ENCODE peak calls at places on chromosome 18, in nine cellular contexts. D, V, E, C, Z, G, Y, O and R are unnamed samples.

GRCh38 chr18:9673296-9674251 is 34.5 kb upstream of the RAB31 start:
- DNase-seq in D (peak), G (peak), V (no peak), Z (no peak), E (peak), C (peak), O (peak), Y (no peak), R (peak)

GRCh38 chr18:63342206-63342605 is 22.6 kb upstream of the BCL2 start:
- DNase-seq in Y (no peak), C (no peak), G (no peak), Z (no peak), O (no peak), E (no peak), V (peak), D (peak), R (no peak)

GRCh38 chr18:9494778-9495302 is 19.5 kb downstream of the RALBP1 start:
- DNase-seq in G (no peak), E (no peak), Z (no peak), Y (no peak), C (no peak), V (no peak), O (no peak), D (no peak), R (no peak)

GRCh38 chr18:9839806-9840205 is 46.0 kb upstream of the TXNDC2 start:
- DNase-seq in C (no peak), Y (no peak), G (no peak), V (no peak), E (no peak), D (no peak), Z (no peak), O (no peak), R (no peak)

GRCh38 chr18:49018553-49018943 is 67.8 kb upstream of the SMAD7 start:
- DNase-seq in G (no peak), C (peak), D (no peak), O (peak), Z (no peak), Y (peak), V (no peak), E (peak), R (no peak)

GRCh38 chr18:60020107-60020925 is 120.5 kb downstream of the PMAIP1 start:
- DNase-seq in Y (no peak), V (no peak), E (no peak), C (no peak), O (no peak), G (no peak), D (no peak), Z (no peak), R (no peak)

GRCh38 chr18:394997-395383 is 105.5 kb downstream of the COLEC12 start:
- DNase-seq in V (peak), G (no peak), O (no peak), D (no peak), Z (no peak), Y (no peak), E (no peak), C (no peak), R (no peak)

GRCh38 chr18:46293699-46294300 is 189.6 kb downstream of the HAUS1 start:
- DNase-seq in G (no peak), D (no peak), Z (no peak), C (no peak), V (no peak), O (peak), Y (no peak), E (no peak), R (no peak)

GRCh38 chr18:9849407-9849961 is 36.3 kb upstream of the TXNDC2 start:
- DNase-seq in Z (peak), V (no peak), Y (peak), E (peak), D (no peak), C (peak), G (peak), O (no peak), R (no peak)

GRCh38 chr18:70416496-70416895 is 127.7 kb downstream of the SOCS6 start:
- DNase-seq in E (no peak), Y (no peak), D (no peak), O (no peak), G (no peak), Z (no peak), C (no peak), V (no peak), R (no peak)

GRCh38 chr18:51617167-51617566 is 419.7 kb upstream of the MEX3C start:
- DNase-seq in Z (no peak), O (no peak), D (peak), Y (no peak), C (no peak), V (no peak), E (no peak), G (peak), R (no peak)

GRCh38 chr18:11040359-11040758 is 109.0 kb downstream of the PIEZO2 start:
- DNase-seq in G (no peak), Y (no peak), V (no peak), E (no peak), C (no peak), D (no peak), O (no peak), Z (no peak), R (no peak)

GRCh38 chr18:44668280-44668975 is 12.3 kb upstream of the SETBP1 start:
- DNase-seq in Y (no peak), C (no peak), G (no peak), E (no peak), V (no peak), Z (no peak), O (no peak), D (no peak), R (no peak)

GRCh38 chr18:58054041-58054733 is 10.2 kb downstream of the NEDD4L start:
- DNase-seq in G (no peak), C (no peak), Y (no peak), D (no peak), V (no peak), O (no peak), Z (no peak), E (no peak), R (no peak)

GRCh38 chr18:2898131-2898640 is 51.4 kb downstream of the EMILIN2 start:
- DNase-seq in Y (no peak), Z (no peak), O (no peak), D (no peak), V (peak), C (no peak), G (peak), E (no peak), R (peak)

GRCh38 chr18:59554796-59555195 is 142.4 kb downstream of the CCBE1 start:
- DNase-seq in Y (no peak), V (no peak), G (no peak), C (no peak), Z (no peak), D (no peak), E (no peak), O (no peak), R (no peak)

GRCh38 chr18:45688834-45689233 is 35.1 kb upstream of the SLC14A1 start:
- DNase-seq in G (no peak), E (no peak), Y (peak), C (peak), O (no peak), D (no peak), V (no peak), Z (no peak), R (no peak)

GRCh38 chr18:8771930-8772329 is 66.6 kb downstream of the MTCL1 start:
- DNase-seq in Z (no peak), Y (no peak), C (peak), E (peak), O (no peak), V (no peak), D (no peak), G (no peak), R (no peak)

GRCh38 chr18:75211721-75212625 is 1.4 kb downstream of the TSHZ1 start:
- DNase-seq in D (no peak), Y (peak), V (peak), O (peak), G (peak), C (peak), Z (no peak), E (no peak), R (no peak)

GRCh38 chr18:23281626-23282436 is 146.5 kb downstream of the CABLES1 start:
- DNase-seq in V (no peak), E (no peak), O (no peak), C (no peak), D (peak), Y (no peak), G (no peak), Z (peak), R (no peak)

GRCh38 chr18:58586886-58587285 is 42.0 kb downstream of the ALPK2 start:
- DNase-seq in O (no peak), G (no peak), E (no peak), Y (no peak), Z (no peak), V (no peak), D (no peak), C (no peak), R (no peak)

GRCh38 chr18:62512532-62512931 is 10.3 kb upstream of the ZCCHC2 start:
- DNase-seq in Y (no peak), Z (no peak), V (no peak), D (no peak), E (no peak), O (no peak), G (no peak), C (no peak), R (no peak)

GRCh38 chr18:26863122-26863879 is 2.2 kb downstream of the AQP4 start:
- DNase-seq in D (peak), G (peak), Z (peak), V (no peak), E (peak), O (peak), Y (no peak), C (peak), R (no peak)

GRCh38 chr18:47397671-47398319 is 146.3 kb upstream of the SKOR2 start:
- DNase-seq in Y (no peak), G (no peak), V (no peak), E (no peak), O (no peak), C (peak), Z (no peak), D (peak), R (no peak)

GRCh38 chr18:28177828-28178635 is 1.1 kb upstream of the CDH2 start:
- DNase-seq in D (peak), G (peak), Y (no peak), O (peak), E (peak), C (no peak), V (peak), Z (peak), R (peak)

GRCh38 chr18:42114310-42114943 is 159.4 kb downstream of the PIK3C3 start:
- DNase-seq in Y (no peak), Z (peak), D (peak), E (peak), O (peak), V (peak), C (peak), G (peak), R (peak)

GRCh38 chr18:48864876-48865275 is 85.9 kb downstream of the SMAD7 start:
- DNase-seq in V (no peak), C (no peak), Z (no peak), O (no peak), E (no peak), G (no peak), D (no peak), Y (peak), R (no peak)

GRCh38 chr18:62663731-62664336 is 51.5 kb upstream of the PHLPP1 start:
- DNase-seq in E (no peak), V (no peak), C (no peak), G (peak), Z (no peak), O (no peak), D (no peak), Y (no peak), R (peak)

GRCh38 chr18:46321954-46322353 is 217.8 kb downstream of the HAUS1 start:
- DNase-seq in V (no peak), D (no peak), E (no peak), O (no peak), G (no peak), Y (no peak), Z (no peak), C (no peak), R (no peak)

GRCh38 chr18:28030458-28030857 is 146.5 kb downstream of the CDH2 start:
- DNase-seq in D (no peak), Z (no peak), C (no peak), V (no peak), E (no peak), G (no peak), O (no peak), Y (no peak), R (no peak)

GRCh38 chr18:31244737-31245432 is 73.1 kb upstream of the DSG1 start:
- DNase-seq in G (no peak), V (no peak), C (no peak), Z (no peak), D (no peak), E (no peak), Y (no peak), O (no peak), R (no peak)
- TF ChIP-seq POLR2A in G (no peak), V (no peak), C (no peak), Z (no peak), D (no peak), E (no peak), Y (no peak), O (no peak), R (no peak)

GRCh38 chr18:21739604-21740473 is 753 bp upstream of the MIB1 start:
- DNase-seq in G (no peak), V (peak), Y (peak), D (no peak), E (no peak), C (no peak), O (no peak), Z (no peak), R (no peak)

GRCh38 chr18:21741511-21742322 is 1.1 kb downstream of the MIB1 start:
- DNase-seq in G (peak), V (peak), Y (no peak), E (peak), O (peak), C (peak), D (no peak), Z (peak), R (no peak)

GRCh38 chr18:21740474-21740723 is 193 bp upstream of the MIB1 start:
- DNase-seq in D (peak), Z (peak), Y (peak), O (peak), C (peak), V (peak), G (peak), E (no peak), R (peak)

GRCh38 chr18:21742323-21742687 is 1.7 kb downstream of the MIB1 start:
- DNase-seq in O (no peak), Y (no peak), G (no peak), C (no peak), Z (no peak), D (no peak), E (no peak), V (no peak), R (no peak)

GRCh38 chr18:21740724-21741510 is at the start of gene MIB1:
- DNase-seq in D (peak), E (peak), O (peak), C (peak), G (no peak), Z (peak), Y (no peak), V (peak), R (no peak)
- TF ChIP-seq POLR2A in D (peak), E (no peak), O (peak), C (peak), G (peak), Z (peak), Y (no peak), V (peak), R (peak)

GRCh38 chr18:13726228-13726971 is at the start of the genes FAM210A and RNMT:
- DNase-seq in E (peak), D (peak), Z (peak), V (peak), C (peak), O (peak), Y (peak), G (peak), R (peak)
- TF ChIP-seq POLR2A in E (no peak), D (peak), Z (peak), V (peak), C (peak), O (peak), Y (peak), G (peak), R (peak)

DNA sequence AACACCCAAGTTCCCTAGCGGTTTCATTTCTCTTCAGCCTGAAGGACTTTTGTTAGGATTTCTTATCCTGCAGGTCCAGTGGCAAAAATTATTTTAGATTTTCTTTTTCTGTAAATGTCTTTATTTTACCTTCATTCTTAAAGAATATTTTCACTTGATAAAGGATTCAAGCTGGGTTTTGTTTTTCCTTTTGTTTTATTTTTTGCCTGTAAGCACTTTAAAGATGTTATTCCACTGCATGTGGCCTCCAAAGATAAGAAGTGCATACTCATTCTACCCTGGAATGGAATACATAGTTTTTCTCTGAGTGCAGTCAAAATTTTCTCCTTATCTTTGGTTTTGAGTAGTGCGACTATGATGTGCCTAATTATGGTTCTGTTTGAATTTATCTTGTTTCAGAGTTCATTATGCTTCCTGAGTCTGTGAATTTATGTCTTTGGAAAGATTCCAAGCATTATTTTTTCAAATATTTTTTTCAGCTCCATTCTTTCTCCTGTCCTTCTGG is 69.4 kb downstream of the MAPRE2 start:
- DNase-seq in C (no peak), D (no peak), G (no peak), Z (no peak), O (no peak), V (no peak), Y (no peak), E (no peak), R (no peak)
- TF ChIP-seq POLR2A in C (no peak), D (no peak), G (peak), Z (no peak), O (no peak), V (no peak), Y (no peak), E (no peak), R (no peak)